ENCODE peak calls at places on chromosomes 13 and 19, in eight cellular contexts. A, D, E, W, S, G, U and O are unnamed samples.

GRCh38 chr13:104571161-104571889 is 1505.1 kb upstream of the SLC10A2 start:
- DNase-seq in A (peak; percentile 75), D (no peak), E (peak; percentile 83), W (peak; percentile 89), S (peak; percentile 80), G (peak; percentile 18), U (no peak), O (no peak)

GRCh38 chr13:80214521-80214941 is 126.4 kb downstream of the SPRY2 start:
- DNase-seq in A (no peak), D (no peak), E (peak; percentile 54), W (no peak), S (no peak), G (no peak), U (no peak), O (no peak)

GRCh38 chr13:75803175-75803611 is 167.1 kb downstream of the LMO7 start:
- DNase-seq in A (no peak), D (no peak), E (no peak), W (no peak), S (no peak), G (no peak), U (no peak), O (no peak)

GRCh38 chr13:45339399-45339798 is 1.6 kb downstream of the TPT1 start:
- DNase-seq in A (no peak), D (no peak), E (no peak), W (no peak), S (no peak), G (no peak), U (no peak), O (no peak)

GRCh38 chr19:29845576-29846176 is 33.9 kb downstream of the CCNE1 start:
- DNase-seq in A (peak; percentile 54), D (no peak), E (peak; percentile 56), W (peak; percentile 22), S (no peak), G (no peak), U (no peak), O (no peak)

GRCh38 chr13:105969761-105970160 is 565.7 kb downstream of the EFNB2 start:
- DNase-seq in A (no peak), D (no peak), E (peak; percentile 32), W (no peak), S (no peak), G (no peak), U (no peak), O (no peak)

GRCh38 chr19:29962777-29963176 is 20.7 kb downstream of the URI1 start:
- DNase-seq in A (no peak), D (no peak), E (no peak), W (no peak), S (no peak), G (no peak), U (no peak), O (no peak)

GRCh38 chr13:100573121-100573520 is 15.5 kb downstream of the GGACT start:
- DNase-seq in A (peak; percentile 75), D (peak; percentile 17), E (peak; percentile 79), W (peak; percentile 77), S (peak; percentile 70), G (no peak), U (no peak), O (no peak)

GRCh38 chr13:114004416-114005205 is 30.7 kb upstream of the C13orf46 start:
- DNase-seq in A (no peak), D (no peak), E (peak; percentile 72), W (no peak), S (no peak), G (no peak), U (peak; percentile 67), O (peak; percentile 19)

GRCh38 chr19:13087295-13087694 is 15.4 kb downstream of the LYL1 start:
- DNase-seq in A (no peak), D (no peak), E (no peak), W (no peak), S (no peak), G (peak; percentile 21), U (no peak), O (no peak)

GRCh38 chr19:13087795-13088537 is 14.7 kb downstream of the LYL1 start:
- DNase-seq in A (no peak), D (no peak), E (no peak), W (no peak), S (no peak), G (peak; percentile 33), U (no peak), O (no peak)

GRCh38 chr19:13086341-13086740 is 16.3 kb downstream of the LYL1 start:
- DNase-seq in A (no peak), D (no peak), E (no peak), W (no peak), S (no peak), G (no peak), U (no peak), O (no peak)

GRCh38 chr19:13083627-13084026 is 19.0 kb downstream of the LYL1 start:
- DNase-seq in A (no peak), D (no peak), E (no peak), W (no peak), S (no peak), G (no peak), U (no peak), O (no peak)

DNA sequence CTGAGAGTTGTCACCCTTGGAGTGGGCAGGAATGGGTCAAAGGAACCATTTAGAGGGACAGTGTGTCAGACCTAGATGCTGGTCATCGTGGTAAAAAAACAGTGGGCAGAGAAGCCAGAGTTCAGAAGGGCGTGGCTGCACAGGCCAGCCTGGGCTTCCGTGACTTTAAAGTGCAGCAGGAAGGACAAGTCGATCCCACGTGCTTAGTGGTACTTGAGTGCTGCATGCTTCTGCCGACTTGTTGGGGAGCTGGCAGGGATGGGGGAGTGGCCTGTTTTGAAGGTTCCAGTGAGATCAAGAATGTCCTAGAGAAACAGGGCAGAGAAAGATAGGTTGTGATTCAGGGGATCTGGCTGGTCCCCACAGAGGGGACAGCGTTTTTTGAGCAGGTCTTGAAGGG is 17.0 kb downstream of the LYL1 start:
- DNase-seq in A (no peak), D (no peak), E (peak; percentile 21), W (no peak), S (no peak), G (no peak), U (no peak), O (no peak)
- H3K36me3 ChIP-seq in A (no peaks in the 10 kb centered on the region), D (no peaks in the 10 kb centered on the region), E (peaks cover 87% of the 10 kb centered on the region), W (peaks cover 4% of the 10 kb centered on the region), S (peaks cover 14% of the 10 kb centered on the region), G (no peaks in the 10 kb centered on the region), U (no peaks in the 10 kb centered on the region), O (peaks cover 7% of the 10 kb centered on the region)

DNA sequence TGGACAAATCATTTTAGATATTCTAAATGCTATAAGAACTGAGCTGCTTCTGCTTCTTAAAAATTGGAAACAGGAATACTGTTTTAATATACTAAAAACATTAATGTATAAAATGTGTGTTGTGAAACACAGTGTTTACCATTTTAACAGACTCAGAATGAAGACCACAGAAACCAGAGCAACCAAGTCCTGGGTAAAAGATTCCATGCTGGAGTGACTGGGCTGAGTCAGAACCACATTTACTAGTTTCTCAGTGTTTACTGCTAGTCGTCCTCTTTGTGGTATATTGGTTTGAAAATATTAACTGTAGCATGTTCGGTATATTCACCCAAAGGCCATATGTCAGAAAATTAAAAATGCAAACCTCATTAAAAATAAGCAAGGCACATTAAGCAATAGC is 31.9 kb downstream of the ANKRD10 start:
- DNase-seq in A (no peak), D (no peak), E (peak; percentile 83), W (no peak), S (peak; percentile 39), G (no peak), U (no peak), O (no peak)
- H3K4me3 ChIP-seq in A (no peak overlapping the region), D (no peak overlapping the region), E (no peak overlapping the region), W (no peak overlapping the region), S (no peak overlapping the region), G (no peak overlapping the region), U (no peak overlapping the region), O (no peak overlapping the region)

GRCh38 chr19:55402509-55402908 is 5.1 kb downstream of the UBE2S start:
- DNase-seq in A (no peak), D (no peak), E (no peak), W (no peak), S (no peak), G (no peak), U (no peak), O (no peak)
- H3K36me3 ChIP-seq in A (no peaks in the 10 kb centered on the region), D (peaks cover 26% of the 10 kb centered on the region), E (peaks cover 61% of the 10 kb centered on the region), W (peaks cover 20% of the 10 kb centered on the region), S (peaks cover 84% of the 10 kb centered on the region), G (no peaks in the 10 kb centered on the region), U (no peaks in the 10 kb centered on the region), O (peaks cover 65% of the 10 kb centered on the region)

DNA sequence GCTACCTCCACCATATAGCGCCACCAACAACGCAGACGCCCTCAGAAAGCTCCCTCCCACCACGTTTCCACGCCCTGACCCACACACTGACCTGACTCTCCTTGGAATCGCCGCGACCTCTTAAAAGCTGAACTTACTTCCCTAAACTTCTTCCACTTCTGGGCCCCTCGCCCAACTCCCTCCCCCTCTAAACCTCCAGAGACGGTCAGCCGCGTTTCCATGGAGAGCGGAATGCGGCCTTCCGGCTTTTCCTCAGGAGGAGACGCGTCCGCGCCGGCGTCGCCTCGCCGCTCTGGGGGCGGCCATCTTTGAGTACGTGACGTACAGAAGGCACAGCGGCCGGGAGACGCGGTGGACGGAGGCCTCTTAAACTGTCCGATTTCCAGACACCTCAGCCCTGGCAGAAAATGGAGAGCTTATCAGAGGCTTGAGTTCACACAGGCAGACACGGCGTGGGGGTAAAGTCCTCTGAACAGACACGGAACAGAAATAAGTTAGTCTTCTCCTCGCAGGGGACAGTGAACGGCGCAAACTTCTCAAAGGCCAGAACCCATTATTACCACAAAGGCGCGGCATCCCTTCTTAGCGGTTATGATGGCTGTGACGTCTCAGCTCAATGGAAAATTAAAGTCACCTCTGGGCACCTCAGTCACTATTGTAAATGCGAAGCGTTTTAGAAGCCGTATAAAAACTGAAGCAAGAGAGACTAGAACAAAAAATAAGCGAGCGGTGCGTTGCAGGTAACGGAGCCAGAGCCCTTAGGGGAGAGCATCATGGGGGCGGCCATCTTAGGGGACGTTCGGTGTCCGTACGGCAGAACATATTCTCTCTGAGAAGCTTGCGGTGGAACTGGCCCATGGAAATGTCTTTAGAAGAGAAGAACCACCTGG is at the start of gene ZNF432:
- DNase-seq in A (peak; percentile 95), D (peak; percentile 64), E (peak; percentile 95), W (peak; percentile 72), S (peak; percentile 89), G (peak; percentile 95), U (peak; percentile 99), O (peak; percentile 81)
- H3K4me3 ChIP-seq in A (peak within 1 kb of the TSS; percentile 76), D (peak within 1 kb of the TSS; percentile 76), E (peak within 1 kb of the TSS; percentile 92), W (peak within 1 kb of the TSS; percentile 80), S (peak within 1 kb of the TSS; percentile 52), G (peak within 1 kb of the TSS; percentile 77), U (peak within 1 kb of the TSS; percentile 58), O (peak within 1 kb of the TSS; percentile 49)

DNA sequence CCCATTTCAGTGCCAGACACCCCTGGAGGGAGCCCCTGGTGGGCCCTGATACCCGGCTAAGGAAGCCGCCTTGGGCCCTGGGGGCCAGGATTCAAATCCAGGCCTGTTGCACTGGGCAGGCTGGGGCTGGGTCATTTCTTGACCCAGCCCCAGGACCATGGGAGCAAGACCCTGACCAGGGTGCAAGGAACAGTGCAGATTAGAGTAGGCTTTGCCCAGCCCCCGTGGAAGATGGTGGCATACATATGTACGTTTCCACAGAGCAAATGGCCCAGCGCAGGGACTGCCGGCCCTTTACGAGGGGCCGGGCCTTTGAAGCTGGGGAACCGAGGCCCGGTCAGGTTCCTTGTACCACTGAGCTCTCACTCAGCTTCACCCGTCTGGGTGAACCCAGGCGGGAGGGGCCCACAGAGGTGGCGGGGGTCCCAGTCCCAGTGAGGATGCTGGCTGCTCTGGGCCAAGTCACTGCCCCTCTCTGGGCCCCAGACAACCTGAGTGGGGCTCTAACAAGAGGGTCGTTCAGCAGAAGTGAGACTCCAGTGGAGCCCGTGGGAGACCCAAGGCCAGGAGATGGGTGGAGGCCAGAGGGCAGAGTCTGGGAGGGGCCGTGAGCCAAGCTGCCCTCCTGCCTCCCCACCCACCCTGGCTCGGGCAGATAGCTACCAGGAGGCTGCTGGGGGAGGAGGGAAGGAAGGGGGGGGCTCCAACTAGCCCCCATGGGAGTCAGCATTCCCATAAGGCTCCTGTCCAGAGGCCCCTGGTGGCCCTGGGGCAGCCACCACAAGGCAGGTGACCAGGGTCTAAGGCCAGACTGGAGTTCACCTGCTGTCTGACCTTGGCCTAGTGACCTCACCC is 2.7 kb downstream of the MKNK2 start:
- DNase-seq in A (no peak), D (no peak), E (no peak), W (no peak), S (no peak), G (peak; percentile 47), U (no peak), O (no peak)
- H3K36me3 ChIP-seq in A (no peaks in the 10 kb centered on the region), D (peaks cover 4% of the 10 kb centered on the region), E (peaks cover 41% of the 10 kb centered on the region), W (peaks cover 61% of the 10 kb centered on the region), S (peaks cover 21% of the 10 kb centered on the region), G (no peaks in the 10 kb centered on the region), U (no peaks in the 10 kb centered on the region), O (peaks cover 70% of the 10 kb centered on the region)